ENCODE peak calls at places on chromosomes 11 and 22, in six cellular contexts. J is AG09319, X is T-cell, B is neuronal stem cell, Q is NCI-H1436 treated with DMSO at 0.1 percent for 48 hours, H is AG20443. P is an unnamed sample.

GRCh38 chr11:77580712-77581337 is 8.9 kb upstream of the AQP11 start:
- DNase-seq in J (no peak), X (no peak), B (peak), Q (no peak), H (no peak), P (no peak)

GRCh38 chr22:42368379-42369249 is 63.6 kb downstream of the NFAM1 start:
- DNase-seq in J (no peak), X (peak), B (no peak), Q (no peak), H (no peak), P (no peak)

GRCh38 chr11:68120212-68121066 is 749 bp downstream of the CHKA start:
- DNase-seq in J (no peak), X (peak), B (peak), Q (no peak), H (no peak), P (no peak)

GRCh38 chr11:117145393-117145761 is 1.3 kb downstream of the PAFAH1B2 start:
- DNase-seq in J (no peak), X (peak), B (peak), Q (no peak), H (peak), P (no peak)

GRCh38 chr11:6928916-6929315 is 2.7 kb downstream of the ZNF215 start:
- DNase-seq in J (no peak), X (no peak), B (no peak), Q (no peak), H (no peak), P (no peak)

GRCh38 chr11:78470861-78471442 is 53.3 kb upstream of the GAB2 start:
- DNase-seq in J (no peak), X (no peak), B (no peak), Q (no peak), H (no peak), P (no peak)

GRCh38 chr11:120346233-120346632 is 10.0 kb downstream of the ARHGEF12 start:
- DNase-seq in J (no peak), X (no peak), B (no peak), Q (no peak), H (no peak), P (no peak)

GRCh38 chr11:122226810-122227379 is 110.9 kb upstream of the BLID start:
- DNase-seq in J (no peak), X (no peak), B (no peak), Q (no peak), H (peak), P (peak)

GRCh38 chr11:33907419-33907818 is 15.5 kb upstream of the LMO2 start:
- DNase-seq in J (no peak), X (no peak), B (no peak), Q (no peak), H (no peak), P (no peak)

GRCh38 chr11:6319001-6319878 is 1.1 kb downstream of the CAVIN3 start:
- DNase-seq in J (no peak), X (no peak), B (no peak), Q (no peak), H (peak), P (no peak)

GRCh38 chr11:112229746-112230433 is 3.7 kb downstream of the PTS start:
- DNase-seq in J (peak), X (no peak), B (no peak), Q (no peak), H (peak), P (no peak)

GRCh38 chr11:77081976-77082836 is 15.4 kb downstream of the CAPN5 start:
- DNase-seq in J (no peak), X (no peak), B (no peak), Q (no peak), H (no peak), P (no peak)